ENCODE peak calls at places on chromosomes 6 and 20, in seven cellular contexts. E is gastrocnemius medialis, B is lower leg skin, L is A549, H is uterus, V is tibial nerve, T is sigmoid colon. U is an unnamed sample.

GRCh38 chr6:48817714-48818113 is 645.3 kb downstream of the MMUT start:
- DNase-seq in B (no peak), V (no peak), L (no peak), H (no peak), E (no peak), T (no peak), U (no peak)

GRCh38 chr20:47859255-47859654 is 74.0 kb upstream of the SULF2 start:
- DNase-seq in E (no peak), H (no peak), L (no peak), V (no peak), T (no peak), B (no peak), U (no peak)

GRCh38 chr6:125066964-125067363 is 86.6 kb upstream of the TPD52L1 start:
- DNase-seq in V (no peak), H (no peak), E (no peak), B (no peak), T (no peak), L (no peak), U (no peak)

GRCh38 chr20:45798935-45799642 is 7.3 kb downstream of the DNTTIP1 start:
- DNase-seq in B (no peak), E (peak; percentile 51), L (peak; percentile 66), V (peak; percentile 33), H (peak; percentile 69), T (no peak), U (no peak)

GRCh38 chr6:129186988-129187387 is 304.1 kb downstream of the LAMA2 start:
- DNase-seq in E (no peak), T (no peak), V (no peak), H (no peak), B (no peak), L (no peak), U (no peak)

GRCh38 chr6:32945953-32946352 is 5.1 kb upstream of the HLA-DMB start:
- DNase-seq in H (no peak), E (no peak), L (no peak), T (no peak), B (no peak), V (no peak), U (no peak)

GRCh38 chr6:72624557-72625160 is 2.8 kb downstream of the KCNQ5 start:
- DNase-seq in L (peak; percentile 28), T (no peak), E (no peak), H (no peak), V (no peak), B (no peak), U (no peak)

GRCh38 chr6:34926655-34927054 is 37.6 kb downstream of the ANKS1A start:
- DNase-seq in L (no peak), V (no peak), E (no peak), H (no peak), T (no peak), B (no peak), U (no peak)

GRCh38 chr6:19995575-19996257 is 158.5 kb downstream of the ID4 start:
- DNase-seq in B (no peak), V (no peak), E (no peak), T (no peak), L (no peak), H (no peak), U (no peak)

GRCh38 chr6:20312581-20312980 is 89.1 kb upstream of the E2F3 start:
- DNase-seq in T (no peak), V (no peak), E (no peak), L (no peak), H (no peak), B (no peak), U (no peak)

GRCh38 chr6:159541296-159541695 is 151.7 kb downstream of the SOD2 start:
- DNase-seq in V (no peak), B (no peak), E (no peak), L (no peak), H (no peak), T (no peak), U (no peak)

GRCh38 chr6:159540883-159541282 is 152.2 kb downstream of the SOD2 start:
- DNase-seq in L (no peak), B (no peak), V (no peak), H (no peak), E (no peak), T (no peak), U (no peak)

GRCh38 chr6:159535629-159536028 is 157.4 kb downstream of the SOD2 start:
- DNase-seq in T (no peak), B (no peak), L (no peak), H (no peak), E (no peak), V (no peak), U (no peak)

DNA sequence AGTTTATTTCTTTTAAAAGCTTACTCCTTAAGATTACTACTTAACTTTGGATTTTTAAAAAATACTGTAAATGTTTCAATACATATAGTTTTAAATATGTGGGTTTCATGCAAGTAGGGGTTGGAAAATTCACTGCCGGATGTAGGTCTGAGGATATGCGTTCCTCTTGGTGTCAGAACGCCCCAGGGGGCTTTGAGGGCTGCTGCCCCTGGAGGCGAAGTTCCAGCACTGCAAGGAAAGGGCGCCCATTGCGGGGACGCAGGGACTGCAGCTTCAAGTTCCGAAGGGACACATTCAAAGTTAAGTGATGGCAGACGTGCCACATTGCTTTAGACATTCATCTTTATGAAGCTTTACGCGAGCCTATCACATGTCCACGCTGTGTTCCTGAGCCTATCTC is 152.9 kb downstream of the SOD2 start:
- DNase-seq in B (no peak), T (no peak), E (no peak), L (no peak), V (no peak), H (no peak), U (no peak)
- TF ChIP-seq CTCF in B (no peak), T (no peak), E (no peak), L (no peak), V (no peak), H (no peak), U (no peak)

DNA sequence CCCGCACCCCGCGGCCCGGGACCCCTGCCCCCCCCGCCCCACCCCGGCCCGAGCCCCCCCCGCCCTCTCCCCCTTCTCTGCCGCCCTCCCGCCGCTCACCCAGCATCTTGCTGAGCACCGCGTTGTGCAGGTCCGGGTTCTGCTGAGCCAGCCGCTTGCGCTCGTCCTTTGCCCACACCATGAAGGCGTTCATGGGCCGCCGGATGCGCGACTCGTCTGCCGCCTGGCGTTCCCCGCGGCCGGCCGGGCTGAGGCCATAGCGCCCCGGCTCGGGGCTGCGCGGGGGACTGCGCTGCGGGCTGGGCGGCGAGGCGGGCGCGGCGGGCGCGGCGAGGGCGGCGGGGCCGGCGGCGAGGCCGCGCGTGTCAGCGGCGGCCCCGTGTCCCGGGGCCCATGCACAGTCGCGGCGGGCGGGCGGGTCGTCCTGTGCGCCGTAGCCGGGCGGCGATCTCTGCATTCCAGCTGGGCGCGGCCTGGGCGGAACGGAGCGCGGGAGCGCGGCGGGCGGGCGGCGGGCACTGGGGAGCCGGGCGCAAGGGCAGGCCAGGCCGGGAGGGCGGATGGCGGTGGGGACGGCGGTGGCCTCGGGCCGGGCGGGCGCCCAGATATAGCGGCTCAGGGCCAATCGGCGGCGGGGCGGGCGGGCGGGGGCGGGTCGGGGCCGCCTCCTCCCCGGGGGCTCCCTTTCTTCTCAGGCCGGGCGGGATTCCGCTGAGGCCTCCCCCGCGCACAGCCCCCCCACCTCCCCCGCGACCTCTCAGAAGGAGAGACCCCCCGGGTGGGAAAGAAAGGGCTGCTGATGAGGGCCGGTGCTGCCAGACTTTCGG is at the start of gene SOX18:
- DNase-seq in V (no peak), E (no peak), B (no peak), H (no peak), T (no peak), L (no peak), U (no peak)
- H3K4me3 ChIP-seq in V (no peak within 1 kb of the TSS), E (peak within 1 kb of the TSS; percentile 36), B (no peak within 1 kb of the TSS), H (peak within 1 kb of the TSS; percentile 28), T (peak within 1 kb of the TSS; percentile 35), L (peak within 1 kb of the TSS; percentile 67), U (peak within 1 kb of the TSS; percentile 23)

GRCh38 chr6:158223926-158224325 is 55.8 kb downstream of the GTF2H5 start:
- DNase-seq in B (peak; percentile 59), H (no peak), V (no peak), L (no peak), T (no peak), E (no peak), U (no peak)

GRCh38 chr6:158219229-158219628 is 51.1 kb downstream of the GTF2H5 start:
- DNase-seq in B (no peak), T (no peak), L (no peak), E (no peak), V (no peak), H (no peak), U (no peak)

GRCh38 chr6:158222066-158222465 is 53.9 kb downstream of the GTF2H5 start:
- DNase-seq in H (no peak), V (no peak), E (no peak), L (no peak), B (peak; percentile 66), T (no peak), U (no peak)

GRCh38 chr6:158218467-158218866 is 50.3 kb downstream of the GTF2H5 start:
- DNase-seq in H (no peak), L (no peak), E (no peak), T (no peak), B (no peak), V (no peak), U (no peak)

DNA sequence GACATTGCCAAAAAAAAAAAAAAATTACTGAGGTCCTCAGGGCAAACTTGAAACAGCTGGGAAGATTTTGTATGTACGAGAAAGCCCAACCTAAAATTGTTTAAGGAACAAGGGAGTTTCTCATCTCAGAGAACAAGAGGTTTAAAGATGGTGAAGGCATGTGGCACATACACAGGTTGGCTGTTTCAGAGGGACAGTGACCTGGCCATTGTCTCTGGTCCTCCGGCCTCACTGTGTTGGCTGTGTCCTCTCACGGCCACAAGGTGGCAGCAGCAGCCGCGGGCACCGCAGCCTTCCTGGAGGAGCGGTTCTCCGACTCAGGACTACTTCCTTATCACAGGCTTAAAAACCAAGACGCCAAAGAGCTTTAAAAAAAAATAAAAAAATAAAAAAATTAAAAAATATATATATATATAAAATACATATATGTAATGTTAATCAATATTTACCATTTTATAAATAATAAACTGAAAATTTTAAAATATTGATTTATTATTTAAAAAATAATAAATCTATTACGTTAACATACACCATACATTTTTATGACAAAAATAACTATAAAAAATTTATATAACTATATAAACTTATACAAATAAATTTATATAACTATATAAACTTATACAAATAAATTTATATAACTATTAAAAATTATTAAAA is 52.8 kb downstream of the GTF2H5 start:
- DNase-seq in T (peak; percentile 89), V (peak; percentile 39), E (peak; percentile 62), L (peak; percentile 51), H (peak; percentile 70), B (peak; percentile 96), U (peak; percentile 3)
- TF ChIP-seq POLR2A in T (no peak), V (no peak), E (no peak), L (no peak), H (no peak), B (no peak), U (no peak)

GRCh38 chr6:163579880-163580295 is 165.4 kb downstream of the QKI start:
- DNase-seq in L (no peak), E (peak; percentile 37), V (no peak), B (no peak), T (no peak), H (no peak), U (no peak)

GRCh38 chr6:163577404-163577803 is 162.9 kb downstream of the QKI start:
- DNase-seq in H (no peak), V (no peak), L (no peak), E (no peak), B (no peak), T (no peak), U (no peak)

GRCh38 chr6:163579111-163579879 is 164.8 kb downstream of the QKI start:
- DNase-seq in H (no peak), V (no peak), T (no peak), L (no peak), E (peak; percentile 68), B (no peak), U (no peak)

GRCh38 chr6:163583558-163583957 is 169.0 kb downstream of the QKI start:
- DNase-seq in B (no peak), H (no peak), V (no peak), E (no peak), L (no peak), T (no peak), U (no peak)

GRCh38 chr6:163580311-163581030 is 166.0 kb downstream of the QKI start:
- DNase-seq in V (no peak), L (no peak), H (no peak), E (no peak), B (no peak), T (no peak), U (no peak)
- TF ChIP-seq CTCF in V (no peak), L (no peak), H (no peak), E (no peak), B (no peak), T (no peak), U (no peak)